ENCODE peak calls at places on chromosome 3, in five cellular contexts. G is HepG2, K is WTC11, Z is K562, S is GM12878. F is an unnamed sample.

GRCh38 chr3:110246796-110247369 is 824.7 kb upstream of the NECTIN3 start:
- DNase-seq in G (no peak), K (no peak), Z (no peak), S (no peak), F (no peak)

GRCh38 chr3:49804141-49805041 is 1.3 kb downstream of the INKA1 start:
- DNase-seq in G (no peak), K (no peak), Z (no peak), S (no peak), F (no peak)

GRCh38 chr3:11080492-11080891 is 73.8 kb upstream of the HRH1 start:
- DNase-seq in G (no peak), K (no peak), Z (no peak), S (no peak), F (no peak)

GRCh38 chr3:45790611-45791010 is 5.7 kb downstream of the SLC6A20 start:
- DNase-seq in G (no peak), K (no peak), Z (no peak), S (no peak), F (no peak)

GRCh38 chr3:29668233-29668632 is 387.4 kb downstream of the RBMS3 start:
- DNase-seq in G (no peak), K (no peak), Z (no peak), S (no peak), F (no peak)

GRCh38 chr3:69740103-69741021 is 1.1 kb downstream of the MITF start:
- DNase-seq in G (no peak), K (peak; percentile 83), Z (peak; percentile 53), S (no peak), F (peak; percentile 87)

GRCh38 chr3:43097681-43098080 is 8.2 kb downstream of the POMGNT2 start:
- DNase-seq in G (no peak), K (no peak), Z (no peak), S (no peak), F (no peak)

GRCh38 chr3:126261037-126261436 is 80.7 kb upstream of the ALDH1L1 start:
- DNase-seq in G (peak; percentile 62), K (no peak), Z (no peak), S (no peak), F (no peak)

GRCh38 chr3:129627350-129628168 is 21.1 kb upstream of the PLXND1 start:
- DNase-seq in G (peak; percentile 77), K (peak; percentile 80), Z (no peak), S (peak; percentile 45), F (peak; percentile 80)

DNA sequence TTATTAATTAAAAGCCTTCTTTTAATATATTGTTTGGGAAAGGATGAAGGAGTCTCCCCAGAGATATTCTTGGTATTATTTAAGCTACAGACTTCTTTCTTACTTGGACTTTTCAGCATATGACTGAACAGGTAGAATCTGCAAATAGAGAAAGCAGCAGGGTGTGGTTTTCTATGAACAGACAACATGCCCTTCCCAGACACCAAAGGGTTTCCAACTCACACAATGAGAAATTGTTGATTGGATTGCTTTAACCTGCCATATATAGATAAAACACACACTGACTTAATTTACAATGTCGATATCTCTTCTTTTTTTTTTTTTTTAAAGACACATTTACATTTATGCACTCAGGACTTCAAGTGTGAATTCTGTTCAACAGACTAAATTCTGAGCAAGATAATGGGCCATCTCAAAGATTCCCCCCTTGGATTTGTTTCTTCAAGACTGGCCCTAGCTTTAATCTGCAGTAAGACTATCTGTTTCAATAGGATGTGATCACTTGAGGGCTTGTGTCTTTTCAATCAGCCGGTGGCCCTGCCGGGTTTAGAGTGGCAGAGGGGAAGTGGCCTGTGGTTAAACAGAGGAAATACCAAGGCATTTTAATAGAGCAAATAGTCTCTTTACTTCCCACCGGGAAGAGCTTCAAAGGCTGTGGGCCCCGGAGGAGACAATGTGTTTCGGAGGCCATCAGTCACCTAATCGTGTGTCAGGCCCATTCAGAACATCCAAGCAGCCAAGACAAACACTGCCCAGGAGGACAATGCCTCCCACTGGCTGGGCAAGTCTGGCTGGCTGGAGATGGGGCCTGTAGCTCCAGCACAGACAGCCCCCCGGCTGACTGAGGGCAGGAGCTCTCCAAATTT is 6.1 kb downstream of the IL17RD start:
- DNase-seq in G (no peak), K (peak; percentile 31), Z (no peak), S (no peak), F (peak; percentile 51)
- TF ChIP-seq ATF2 in G (no peak), K (no peak), Z (no peak), S (no peak), F (no peak)

GRCh38 chr3:194797555-194797954 is 111.9 kb downstream of the FAM43A start:
- DNase-seq in G (no peak), K (no peak), Z (no peak), S (no peak), F (no peak)
- TF ChIP-seq ATF2 in G (no peak), K (no peak), Z (no peak), S (no peak), F (no peak)

GRCh38 chr3:188819939-188820338 is 351.8 kb upstream of the TPRG1 start:
- DNase-seq in G (no peak), K (no peak), Z (no peak), S (no peak), F (no peak)
- TF ChIP-seq ATF2 in G (no peak), K (no peak), Z (no peak), S (no peak), F (no peak)

DNA sequence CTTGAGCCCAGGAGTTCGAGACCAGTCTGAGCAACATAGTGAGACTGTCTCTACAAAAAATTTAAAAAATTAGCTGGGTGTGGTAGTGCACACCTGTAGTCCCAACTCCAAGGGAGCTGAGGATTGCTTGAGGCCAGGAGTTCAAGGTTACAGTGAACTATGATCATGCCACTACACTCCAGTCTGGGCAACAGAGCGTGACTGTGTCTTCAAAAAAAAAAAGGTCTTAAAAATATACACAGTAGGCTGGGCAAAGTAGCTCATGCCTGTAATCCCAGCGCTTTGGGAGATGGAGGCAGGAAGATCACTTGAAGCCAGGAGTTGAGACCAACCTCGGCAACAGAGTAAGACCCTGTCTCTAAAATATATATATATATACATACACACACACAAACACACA is 11.2 kb upstream of the CAMK1 start:
- DNase-seq in G (no peak), K (no peak), Z (no peak), S (no peak), F (no peak)
- TF ChIP-seq ATF2 in G (no peak), K (no peak), Z (no peak), S (no peak), F (no peak)

DNA sequence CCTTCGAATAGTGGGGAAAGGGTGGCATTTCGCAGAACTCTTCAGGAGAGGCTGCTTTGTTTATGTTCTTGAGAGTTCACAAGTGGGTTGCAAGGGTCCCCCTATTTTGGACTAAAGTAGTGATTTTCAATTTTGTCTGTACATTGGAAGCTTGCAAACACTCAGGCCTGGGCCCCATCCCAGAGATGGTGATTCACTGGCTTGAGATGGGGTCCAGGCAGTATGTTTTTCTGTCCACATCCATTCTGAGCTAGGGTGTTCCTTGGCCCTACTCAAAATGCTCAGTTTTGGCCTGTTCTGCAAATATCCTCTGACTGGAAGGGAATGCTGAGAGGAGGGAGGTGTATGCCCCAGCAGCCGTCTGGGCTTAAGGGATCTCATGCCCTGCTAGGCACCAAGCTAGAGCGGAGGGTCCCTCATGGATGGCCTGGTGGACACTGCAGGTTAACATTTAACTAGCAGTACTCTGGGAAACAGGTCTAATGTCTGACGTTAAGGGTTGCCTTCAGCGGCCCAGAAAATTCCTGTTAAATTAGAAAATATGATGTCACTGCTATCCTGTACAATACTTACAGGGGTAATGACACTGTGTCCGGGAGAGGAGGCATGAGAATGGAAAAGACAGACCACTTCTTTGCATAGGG is 181.4 kb downstream of the OPA1 start:
- DNase-seq in G (no peak), K (no peak), Z (no peak), S (no peak), F (peak; percentile 28)
- TF ChIP-seq ATF2 in G (no peak), K (no peak), Z (no peak), S (no peak), F (no peak)

GRCh38 chr3:277873-278272 is 81.3 kb downstream of the CHL1 start:
- DNase-seq in G (no peak), K (no peak), Z (no peak), S (no peak), F (no peak)
- TF ChIP-seq ATF2 in G (no peak), K (no peak), Z (no peak), S (no peak), F (no peak)

GRCh38 chr3:160343132-160343531 is 55.9 kb downstream of the IFT80 start:
- DNase-seq in G (peak; percentile 16), K (no peak), Z (no peak), S (no peak), F (no peak)

DNA sequence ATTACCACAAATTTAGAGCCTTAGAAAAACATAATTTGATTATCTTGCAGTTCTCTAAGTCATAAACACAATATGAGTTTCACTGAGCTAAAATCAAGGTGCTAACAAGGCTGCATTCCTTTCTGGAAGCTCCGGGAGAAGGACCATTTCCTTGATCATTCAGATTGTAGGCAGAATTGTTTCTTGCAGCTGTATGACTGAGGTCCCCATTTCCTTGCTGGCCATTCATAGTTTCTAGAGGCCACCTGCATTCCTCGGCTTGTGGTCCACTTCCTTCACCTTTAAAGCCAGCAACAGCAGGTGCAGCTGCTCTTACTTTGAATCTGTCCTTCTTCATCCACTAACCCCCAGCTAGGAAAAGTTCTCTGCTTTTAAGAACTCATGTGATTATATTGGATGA is 58.7 kb downstream of the IFT80 start:
- DNase-seq in G (no peak), K (no peak), Z (no peak), S (no peak), F (no peak)
- TF ChIP-seq ATF2 in G (no peak), K (no peak), Z (no peak), S (no peak), F (no peak)

GRCh38 chr3:48663489-48664312 is 1.0 kb upstream of the CELSR3 start:
- DNase-seq in G (peak; percentile 96), K (peak; percentile 99), Z (peak; percentile 99), S (peak; percentile 89), F (peak; percentile 99)

GRCh38 chr3:48662753-48663488 is at the start of gene CELSR3:
- DNase-seq in G (peak; percentile 69), K (peak; percentile 89), Z (peak; percentile 64), S (peak; percentile 33), F (peak; percentile 73)

GRCh38 chr3:48662140-48662752 is 440 bp downstream of the CELSR3 start:
- DNase-seq in G (no peak), K (no peak), Z (peak; percentile 18), S (no peak), F (no peak)

GRCh38 chr3:48660800-48661400 is 1.8 kb downstream of the CELSR3 start:
- DNase-seq in G (no peak), K (no peak), Z (no peak), S (no peak), F (no peak)

DNA sequence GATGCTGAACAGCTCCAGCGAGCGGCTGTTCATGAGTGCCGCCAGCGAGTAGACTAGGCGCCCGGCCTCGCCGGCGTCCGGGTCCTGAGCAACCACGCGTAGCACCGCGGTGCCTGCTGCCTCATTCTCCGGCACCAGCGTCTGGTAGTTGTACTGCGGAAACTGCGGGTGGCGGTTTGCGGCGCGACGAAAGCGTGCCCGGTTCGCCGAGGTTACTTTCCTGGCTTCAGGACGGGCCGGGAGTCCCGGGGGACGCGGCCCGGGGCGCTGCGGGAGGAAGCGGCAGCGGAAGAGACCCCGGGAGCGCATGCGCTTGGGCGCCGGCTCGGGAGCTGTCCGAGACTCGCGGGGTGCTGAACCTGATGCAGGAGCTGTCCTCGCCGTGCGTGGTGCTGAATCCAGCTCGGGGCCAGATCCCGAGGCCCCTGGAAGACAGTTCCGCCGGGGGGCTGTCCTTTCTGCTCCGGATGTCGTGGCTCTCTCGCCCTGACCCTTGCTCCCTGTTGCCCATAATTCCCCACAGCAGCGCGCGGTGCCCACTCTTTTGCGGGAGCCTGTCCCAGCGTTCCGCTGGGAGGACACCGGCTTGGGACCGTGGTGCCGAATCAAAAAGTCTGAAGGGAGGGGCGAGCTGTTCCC is 1.1 kb downstream of the CELSR3 start:
- DNase-seq in G (peak; percentile 52), K (peak; percentile 84), Z (peak; percentile 88), S (no peak), F (no peak)
- TF ChIP-seq ATF2 in G (peak; percentile 100), K (peak; percentile 94), Z (peak; percentile 93), S (no peak), F (no peak)